ENCODE peak calls at places on chromosomes 1 and 21, in nine cellular contexts. L is AG10803, Z is kidney, Y is dorsolateral prefrontal cortex, P is PC-9, U is fibroblast of the aortic adventitia, I is AG04450, W is brain microvascular endothelial cell, E is prostate gland. M is an unnamed sample.

GRCh38 chr1:84361796-84362195 is 36.5 kb upstream of the DNASE2B start:
- DNase-seq in Y (no peak), Z (no peak), W (no peak), L (no peak), E (no peak), P (peak), I (no peak), U (no peak), M (no peak)

GRCh38 chr1:37085393-37085792 is 51.1 kb upstream of the GRIK3 start:
- DNase-seq in I (no peak), Y (no peak), Z (no peak), U (no peak), E (no peak), W (no peak), P (no peak), L (no peak), M (no peak)

GRCh38 chr1:170586321-170586855 is 54.4 kb downstream of the GORAB start:
- DNase-seq in Z (no peak), P (no peak), W (no peak), U (peak), Y (no peak), L (peak), E (no peak), I (no peak), M (peak)

GRCh38 chr1:245168090-245168489 is 13.3 kb downstream of the KIF26B start:
- DNase-seq in Z (peak), Y (no peak), U (no peak), P (no peak), E (no peak), L (no peak), I (no peak), W (no peak), M (no peak)

GRCh38 chr1:198686069-198686728 is 47.4 kb downstream of the PTPRC start:
- DNase-seq in U (peak), L (peak), Z (no peak), Y (no peak), W (no peak), P (peak), E (no peak), I (no peak), M (peak)

GRCh38 chr1:9890224-9890731 is 19.8 kb downstream of the CTNNBIP1 start:
- DNase-seq in Y (no peak), I (peak), E (peak), U (peak), W (peak), P (peak), L (peak), Z (peak), M (peak)

GRCh38 chr1:220300442-220301121 is 28.3 kb upstream of the RAB3GAP2 start:
- DNase-seq in E (peak), Z (no peak), I (peak), W (peak), Y (peak), L (peak), P (peak), U (peak), M (peak)

GRCh38 chr1:66788231-66788939 is 12.7 kb downstream of the INSL5 start:
- DNase-seq in P (peak), L (no peak), E (no peak), U (no peak), W (no peak), I (no peak), Y (no peak), Z (no peak), M (no peak)

GRCh38 chr1:109161836-109162606 is 48.1 kb downstream of the ELAPOR1 start:
- DNase-seq in E (peak), Z (peak), W (peak), P (peak), I (no peak), U (peak), L (peak), Y (peak), M (peak)

GRCh38 chr1:212470059-212470458 is 37.3 kb downstream of the NENF start:
- DNase-seq in U (peak), I (peak), P (peak), Z (peak), Y (peak), E (peak), W (peak), L (peak), M (peak)

GRCh38 chr21:43302769-43303168 is 124.2 kb downstream of the SIK1 start:
- DNase-seq in U (no peak), L (no peak), E (no peak), Z (peak), P (no peak), I (no peak), W (no peak), Y (no peak), M (no peak)

GRCh38 chr1:168386949-168387586 is 106.4 kb downstream of the TBX19 start:
- DNase-seq in E (peak), P (peak), U (no peak), Z (peak), Y (peak), W (no peak), I (no peak), L (no peak), M (no peak)

GRCh38 chr1:154863702-154864174 is 6.3 kb downstream of the KCNN3 start:
- DNase-seq in Z (no peak), W (peak), P (no peak), E (no peak), L (peak), Y (no peak), I (no peak), U (no peak), M (peak)

GRCh38 chr1:179251675-179252074 is 22.2 kb upstream of the ABL2 start:
- DNase-seq in Y (no peak), Z (no peak), L (peak), E (peak), P (no peak), I (no peak), U (peak), W (peak), M (peak)

GRCh38 chr1:67149179-67149770 is 14.5 kb upstream of the C1orf141 start:
- DNase-seq in P (peak), Y (peak), I (peak), Z (no peak), E (peak), L (peak), W (peak), U (peak), M (peak)

GRCh38 chr1:94951509-94952208 is 24.7 kb upstream of the CNN3 start:
- DNase-seq in P (peak), U (no peak), L (peak), W (no peak), I (no peak), Y (no peak), E (no peak), Z (no peak), M (no peak)

GRCh38 chr21:34260598-34260997 is 103.2 kb upstream of the KCNE2 start:
- DNase-seq in Y (no peak), Z (no peak), E (no peak), W (no peak), P (no peak), U (no peak), I (no peak), L (no peak), M (no peak)

GRCh38 chr1:56490619-56491018 is 88.7 kb downstream of the PLPP3 start:
- DNase-seq in W (no peak), I (no peak), U (no peak), Y (no peak), P (no peak), Z (no peak), L (no peak), E (no peak), M (no peak)

GRCh38 chr1:183918589-183918988 is 113.7 kb downstream of the RGL1 start:
- DNase-seq in E (no peak), P (no peak), Z (no peak), W (no peak), I (no peak), L (no peak), Y (no peak), U (no peak), M (no peak)

GRCh38 chr21:29148535-29148934 is 18.1 kb downstream of the MAP3K7CL start:
- DNase-seq in U (peak), P (no peak), L (peak), I (no peak), E (peak), Z (no peak), Y (no peak), W (no peak), M (peak)

GRCh38 chr1:227072991-227073390 is 132.9 kb downstream of the COQ8A start:
- DNase-seq in L (no peak), E (no peak), W (no peak), P (no peak), Z (no peak), U (peak), Y (no peak), I (no peak), M (peak)

GRCh38 chr1:234699795-234700665 is 90.1 kb upstream of the IRF2BP2 start:
- DNase-seq in U (peak), L (peak), Y (no peak), I (no peak), W (peak), P (no peak), E (peak), Z (no peak), M (peak)

DNA sequence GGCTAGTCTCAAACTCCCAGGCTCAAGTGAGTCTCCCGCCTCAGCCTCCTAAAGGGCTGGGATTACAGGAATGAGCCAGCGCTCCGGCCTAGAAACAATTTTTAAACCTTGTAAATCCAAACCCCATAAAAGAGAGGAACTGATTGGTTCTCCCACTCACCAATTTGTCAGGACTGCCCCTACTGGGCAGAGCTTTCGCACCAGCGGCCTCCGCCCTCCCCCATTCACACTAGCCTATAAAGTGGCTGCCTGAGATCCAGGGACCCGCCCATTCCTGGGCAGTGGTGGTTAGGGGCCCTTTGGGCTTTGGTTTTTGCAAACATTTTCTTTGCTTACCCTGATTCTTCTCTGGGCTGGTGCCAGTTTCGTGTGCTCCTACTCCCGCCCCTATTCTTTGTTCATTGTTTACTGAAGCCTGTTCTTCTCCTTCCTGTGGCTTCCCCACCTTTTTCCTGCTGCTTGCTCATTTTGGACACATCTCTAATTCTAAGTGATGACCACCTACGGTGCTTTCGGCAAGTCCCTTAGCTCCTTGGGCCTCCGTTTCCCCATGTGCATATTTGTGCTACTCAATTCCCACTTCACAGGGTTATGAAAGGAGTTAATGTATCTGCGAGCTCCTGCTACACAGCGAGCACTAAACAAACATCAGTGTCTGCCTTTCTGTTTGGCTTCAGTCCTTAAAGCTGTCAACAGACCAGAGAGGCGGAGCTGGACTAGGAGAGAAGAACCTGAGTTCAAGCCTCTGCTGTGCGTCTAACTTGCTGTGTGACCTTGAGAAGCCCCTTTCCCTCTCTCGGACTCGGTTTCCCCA is 39.8 kb upstream of the CLIC4 start:
- DNase-seq in U (peak), P (peak), E (peak), I (peak), Y (peak), Z (peak), W (peak), L (peak), M (peak)
- TF ChIP-seq CTCF in U (no peak), P (no peak), E (no peak), I (no peak), Y (peak), Z (no peak), W (no peak), L (no peak), M (no peak)

GRCh38 chr1:162662013-162662412 is 29.7 kb downstream of the DDR2 start:
- DNase-seq in L (no peak), I (no peak), P (no peak), Z (no peak), W (no peak), E (no peak), Y (no peak), U (no peak), M (no peak)

GRCh38 chr1:162663589-162664030 is 31.3 kb downstream of the DDR2 start:
- DNase-seq in U (peak), W (peak), E (no peak), I (no peak), Z (no peak), L (peak), P (no peak), Y (peak), M (peak)

GRCh38 chr1:162661336-162661735 is 29.1 kb downstream of the DDR2 start:
- DNase-seq in P (no peak), I (no peak), L (no peak), E (no peak), W (no peak), U (no peak), Y (no peak), Z (no peak), M (no peak)

GRCh38 chr1:162660598-162660997 is 28.3 kb downstream of the DDR2 start:
- DNase-seq in Y (no peak), W (no peak), E (peak), Z (no peak), U (no peak), L (no peak), I (no peak), P (no peak), M (no peak)

GRCh38 chr1:162663086-162663485 is 30.8 kb downstream of the DDR2 start:
- DNase-seq in I (no peak), Z (no peak), U (no peak), W (peak), E (no peak), P (no peak), L (no peak), Y (no peak), M (peak)
- H3K4me3 ChIP-seq in I (no peak), Z (no peak), U (no peak), W (no peak), E (no peak), P (no peak), L (no peak), Y (no peak), M (no peak)

GRCh38 chr1:3796215-3797193 is at the start of gene LRRC47:
- DNase-seq in W (peak), I (peak), Y (peak), P (peak), L (peak), E (peak), Z (peak), U (peak), M (peak)
- TF ChIP-seq CTCF in W (no peak), I (no peak), Y (peak), P (no peak), L (no peak), E (peak), Z (peak), U (no peak), M (no peak)

DNA sequence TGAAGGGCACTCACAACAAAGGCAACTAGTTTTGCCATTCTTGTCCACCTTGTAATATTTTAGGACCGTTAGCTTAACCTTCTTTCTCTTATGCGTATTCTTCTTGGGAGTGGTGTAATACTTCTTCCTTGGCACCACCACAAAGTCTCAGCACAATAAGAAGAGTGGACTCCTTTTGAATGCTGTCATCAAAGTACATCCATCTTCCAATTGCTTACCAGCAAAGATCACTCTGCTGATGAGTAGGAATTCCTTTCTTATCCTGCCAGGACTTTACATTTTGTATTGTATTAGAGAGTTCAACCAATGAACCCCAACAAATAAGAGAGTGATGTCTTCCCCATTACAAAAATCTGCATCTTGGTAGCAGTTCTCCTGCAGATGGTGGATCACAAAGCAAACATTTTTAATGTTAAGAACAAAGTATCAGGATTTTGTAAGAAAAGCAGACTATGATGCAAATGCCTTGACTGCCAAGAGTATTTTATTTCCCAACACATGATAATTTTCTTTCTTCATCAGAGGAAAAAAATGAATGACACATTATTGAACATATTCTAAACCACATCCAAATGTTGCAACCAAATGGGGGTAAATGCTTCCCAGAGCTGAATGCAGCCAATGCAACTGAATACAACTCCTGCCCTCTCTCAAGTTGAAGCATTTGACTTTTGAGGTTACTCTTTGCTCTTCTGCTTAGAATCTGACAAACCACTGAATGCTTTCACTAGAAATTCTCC is 5.1 kb upstream of the ARNT start:
- DNase-seq in W (peak), Z (no peak), I (peak), L (peak), E (no peak), P (peak), Y (no peak), U (peak), M (peak)
- H3K4me3 ChIP-seq in W (peak), Z (no peak), I (no peak), L (peak), E (no peak), P (no peak), Y (no peak), U (no peak), M (peak)